ENCODE peak calls at places on chromosome X, in ten cellular contexts. V is kidney, G is heart left ventricle, J is Peyer's patch, M is cardiac fibroblast, Z is epithelial cell of esophagus, S is choroid plexus epithelial cell, Q is cardiac muscle cell, Y is ascending aorta, U is tibial nerve. D is an unnamed sample.
A peak's percentile ranks its signal among the peaks of the same experiment; 100 is the strongest.

GRCh38 chrX:130165181-130165702 is 399 bp downstream of the AIFM1 start:
- DNase-seq in V (no peak), U (no peak), G (no peak), Y (no peak), S (peak; percentile 40), M (no peak), Z (peak; percentile 24), J (no peak), Q (peak; percentile 61), D (no peak)

GRCh38 chrX:20300822-20301221 is 34.1 kb upstream of the RPS6KA3 start:
- DNase-seq in G (no peak), S (no peak), Q (no peak), J (no peak), U (no peak), V (no peak), Y (no peak), Z (no peak), M (no peak), D (no peak)

GRCh38 chrX:106780259-106780658 is 22.2 kb upstream of the TBC1D8B start:
- DNase-seq in V (no peak), Z (peak; percentile 16), J (no peak), G (no peak), U (no peak), M (no peak), S (no peak), Y (no peak), Q (no peak), D (no peak)

GRCh38 chrX:16528620-16529019 is 121.3 kb upstream of the S100G start:
- DNase-seq in Y (no peak), Q (no peak), G (no peak), Z (no peak), S (no peak), U (no peak), J (no peak), V (no peak), M (no peak), D (no peak)

GRCh38 chrX:115367455-115367854 is 77.9 kb downstream of the LUZP4 start:
- DNase-seq in J (no peak), S (peak; percentile 53), G (no peak), Z (peak; percentile 80), Y (no peak), M (peak; percentile 37), Q (peak; percentile 32), V (no peak), U (no peak), D (no peak)

GRCh38 chrX:71144651-71145050 is at the start of gene NLGN3:
- DNase-seq in V (no peak), S (no peak), Y (no peak), J (no peak), Q (no peak), M (no peak), Z (no peak), U (no peak), G (no peak), D (peak; percentile 13)

GRCh38 chrX:42189601-42190000 is 266.2 kb upstream of the CASK start:
- DNase-seq in U (no peak), Y (no peak), Z (no peak), S (peak; percentile 32), J (no peak), M (no peak), Q (peak; percentile 5), G (no peak), V (no peak), D (no peak)

GRCh38 chrX:120749141-120749846 is 119.4 kb upstream of the C1GALT1C1 start:
- DNase-seq in M (no peak), G (no peak), J (peak; percentile 73), Y (no peak), S (no peak), V (no peak), Z (no peak), Q (no peak), U (no peak), D (no peak)

GRCh38 chrX:106302304-106302703 is 134.2 kb downstream of the PWWP3B start:
- DNase-seq in U (no peak), Y (no peak), J (no peak), S (peak; percentile 84), Q (peak; percentile 40), G (no peak), M (peak; percentile 31), V (no peak), Z (peak; percentile 92), D (no peak)

GRCh38 chrX:25976683-25977310 is 161.3 kb upstream of the MAGEB18 start:
- DNase-seq in V (peak; percentile 49), G (no peak), M (no peak), Z (no peak), J (no peak), S (no peak), Y (no peak), Q (no peak), U (no peak), D (peak; percentile 90)

GRCh38 chrX:8879750-8880149 is 78.6 kb upstream of the FAM9A start:
- DNase-seq in M (peak; percentile 27), S (peak; percentile 49), U (peak; percentile 4), G (no peak), V (no peak), Z (peak; percentile 43), J (peak; percentile 51), Y (no peak), Q (peak; percentile 20), D (peak; percentile 41)

GRCh38 chrX:53471346-53471745 is 37.2 kb upstream of the HSD17B10 start:
- DNase-seq in G (no peak), M (no peak), Z (no peak), J (no peak), Q (no peak), U (no peak), S (no peak), V (no peak), Y (no peak), D (no peak)

GRCh38 chrX:100819534-100819836 is 706 bp upstream of the CSTF2 start:
- DNase-seq in Z (no peak), U (no peak), Y (no peak), S (no peak), M (no peak), J (no peak), V (peak; percentile 62), G (peak; percentile 4), Q (no peak), D (no peak)

GRCh38 chrX:155864655-155865054 is 16.5 kb upstream of the VAMP7 start:
- DNase-seq in J (no peak), U (no peak), G (no peak), S (peak; percentile 34), Y (no peak), Z (peak; percentile 13), Q (peak; percentile 6), V (no peak), M (peak; percentile 16), D (no peak)
- TF ChIP-seq CTCF in J (no peak), U (no peak), G (no peak), S (peak; percentile 33), Y (no peak), Z (peak; percentile 30), Q (peak; percentile 3), V (no peak), M (peak; percentile 13), D (peak; percentile 33)

DNA sequence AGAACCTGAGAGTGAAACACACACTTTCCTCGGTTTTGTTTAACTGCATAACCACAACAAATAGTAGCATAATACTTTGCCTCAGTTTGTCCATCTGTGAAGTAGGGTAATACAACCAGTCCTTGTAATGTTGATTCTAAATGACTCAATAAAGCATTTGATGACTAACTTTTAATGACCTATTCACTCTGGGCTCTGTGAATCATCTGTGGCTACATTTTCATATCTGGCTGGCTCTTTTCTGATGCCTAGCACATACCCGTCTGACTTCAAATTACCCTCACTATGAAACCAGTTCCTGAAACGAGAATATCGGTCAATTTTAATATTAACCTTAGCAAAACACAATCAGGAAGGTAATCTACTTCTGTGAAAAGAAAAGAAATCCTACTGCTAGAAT is 151.0 kb downstream of the SH2D1A start:
- DNase-seq in Z (peak; percentile 65), Q (no peak), Y (no peak), V (no peak), U (no peak), S (no peak), G (no peak), M (no peak), J (no peak), D (no peak)
- H3K4me3 ChIP-seq in Z (no peak overlapping the region), Q (no peak overlapping the region), Y (no peak overlapping the region), V (no peak overlapping the region), U (no peak overlapping the region), S (no peak overlapping the region), G (no peak overlapping the region), M (no peak overlapping the region), J (no peak overlapping the region), D (no peak overlapping the region)

DNA sequence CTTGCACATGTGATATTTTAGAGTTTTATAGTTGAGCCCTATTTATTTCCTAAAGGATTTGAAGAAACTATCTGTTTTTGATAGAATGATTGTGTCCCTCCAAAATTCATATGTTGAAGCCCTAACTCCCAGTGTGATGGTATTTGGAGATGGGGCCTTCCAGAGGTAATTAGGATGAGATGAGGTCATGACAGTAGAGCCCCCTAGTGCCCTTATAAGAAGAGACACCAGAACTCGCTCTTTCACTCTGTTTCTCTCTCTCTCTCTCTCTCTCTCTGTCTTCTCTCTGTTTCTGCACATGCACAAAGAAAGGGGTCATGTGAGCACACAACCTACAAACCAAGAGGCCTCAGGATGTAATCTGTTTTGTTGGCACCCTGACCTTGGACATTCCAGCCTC is 921.9 kb upstream of the DIAPH2 start:
- DNase-seq in Q (no peak), S (no peak), Z (peak; percentile 2), U (no peak), Y (no peak), M (peak; percentile 4), V (no peak), J (no peak), G (no peak), D (no peak)
- TF ChIP-seq CTCF in Q (no peak), S (peak; percentile 2), Z (no peak), U (no peak), Y (no peak), M (peak; percentile 5), V (no peak), J (no peak), G (no peak), D (peak; percentile 39)

DNA sequence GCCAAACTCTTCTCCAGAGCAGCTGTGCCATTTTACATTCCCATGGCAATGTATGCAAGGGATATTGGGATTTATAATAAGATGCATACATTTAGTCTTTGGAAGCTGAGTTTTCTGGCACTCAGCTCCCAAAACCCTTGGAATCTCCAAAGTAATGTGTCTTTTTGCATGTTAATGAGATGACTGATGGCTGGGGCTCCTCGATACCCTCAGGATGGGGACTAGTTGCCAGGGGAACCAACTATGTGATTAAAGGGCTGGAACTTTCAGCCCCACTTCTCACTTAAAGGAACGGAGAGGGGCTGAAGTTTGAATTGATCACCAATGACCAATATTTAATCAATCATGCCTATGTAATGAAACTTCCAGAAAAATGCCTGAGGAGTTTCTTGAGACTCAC is 44.1 kb downstream of the SERTM2 start:
- DNase-seq in U (no peak), S (no peak), Y (no peak), J (no peak), V (no peak), Q (no peak), M (no peak), G (no peak), Z (no peak), D (no peak)
- H3K4me3 ChIP-seq in U (no peak overlapping the region), S (no peak overlapping the region), Y (no peak overlapping the region), J (no peak overlapping the region), V (no peak overlapping the region), Q (no peak overlapping the region), M (no peak overlapping the region), G (no peak overlapping the region), Z (no peak overlapping the region), D (no peak overlapping the region)

GRCh38 chrX:34521563-34521962 is 135.5 kb downstream of the TMEM47 start:
- DNase-seq in J (no peak), G (no peak), V (no peak), S (peak; percentile 33), Z (peak; percentile 47), U (no peak), Q (no peak), Y (no peak), M (peak; percentile 25), D (no peak)
- TF ChIP-seq CTCF in J (no peak), G (no peak), V (no peak), S (peak; percentile 33), Z (peak; percentile 45), U (no peak), Q (no peak), Y (no peak), M (no peak), D (peak; percentile 36)

GRCh38 chrX:153643431-153644351 is 3.3 kb upstream of the DUSP9 start:
- DNase-seq in Y (peak; percentile 39), M (peak; percentile 8), V (peak; percentile 72), Z (peak; percentile 24), U (no peak), S (no peak), J (peak; percentile 40), G (no peak), Q (no peak), D (peak; percentile 51)
- H3K4me3 ChIP-seq in Y (peak overlapping the region; percentile 16), M (no peak overlapping the region), V (peak overlapping the region; percentile 39), Z (peak overlapping the region; percentile 23), U (no peak overlapping the region), S (no peak overlapping the region), J (no peak overlapping the region), G (peak overlapping the region; percentile 19), Q (no peak overlapping the region), D (peak overlapping the region; percentile 41)

D was measured in WERI-Rb-1.